ENCODE peak calls at places on chromosomes 3 and 15, in four cellular contexts. One of them, this sample, is unnamed.

GRCh38 chr15:81288040-81288439 is 35.9 kb downstream of the STARD5 start:
- DNase-seq in WTC11: no peak
- DNase-seq in HEK293T: no peak
- DNase-seq in HepG2: no peak
- DNase-seq in this sample: no peak

GRCh38 chr3:12455740-12456139 is 28.5 kb upstream of the TSEN2 start:
- DNase-seq in HepG2: no peak
- DNase-seq in HEK293T: no peak
- DNase-seq in WTC11: no peak
- DNase-seq in this sample: no peak

GRCh38 chr3:10548997-10549396 is 43.6 kb upstream of the ATP2B2 start:
- DNase-seq in HEK293T: no peak
- DNase-seq in WTC11: no peak
- DNase-seq in HepG2: no peak
- DNase-seq in this sample: no peak

GRCh38 chr15:61764981-61765380 is 295.3 kb downstream of the VPS13C start:
- DNase-seq in WTC11: no peak
- DNase-seq in HEK293T: no peak
- DNase-seq in HepG2: no peak
- DNase-seq in this sample: no peak

GRCh38 chr3:56269755-56270154 is 198.5 kb downstream of the ERC2 start:
- DNase-seq in HepG2: no peak
- DNase-seq in WTC11: no peak
- DNase-seq in HEK293T: no peak
- DNase-seq in this sample: no peak

GRCh38 chr15:35519536-35520149 is 26.3 kb downstream of the DPH6 start:
- DNase-seq in HEK293T: no peak
- DNase-seq in WTC11: no peak
- DNase-seq in HepG2: peak; percentile 45
- DNase-seq in this sample: peak; percentile 10

GRCh38 chr3:171838218-171838720 is 4.9 kb upstream of the TMEM212 start:
- DNase-seq in HepG2: peak; percentile 90
- DNase-seq in WTC11: no peak
- DNase-seq in HEK293T: no peak
- DNase-seq in this sample: no peak

GRCh38 chr15:50321680-50322079 is 33.3 kb downstream of the GABPB1 start:
- DNase-seq in HepG2: no peak
- DNase-seq in WTC11: no peak
- DNase-seq in HEK293T: no peak
- DNase-seq in this sample: no peak

GRCh38 chr3:170162630-170163029 is 18.9 kb downstream of the PHC3 start:
- DNase-seq in HEK293T: no peak
- DNase-seq in WTC11: no peak
- DNase-seq in HepG2: no peak
- DNase-seq in this sample: no peak

GRCh38 chr3:193605876-193606275 is 12.9 kb downstream of the OPA1 start:
- DNase-seq in HEK293T: peak; percentile 36
- DNase-seq in WTC11: peak; percentile 62
- DNase-seq in HepG2: peak; percentile 62
- DNase-seq in this sample: peak; percentile 86

GRCh38 chr15:82698711-82699345 is 10.8 kb downstream of the AP3B2 start:
- DNase-seq in WTC11: no peak
- DNase-seq in HEK293T: no peak
- DNase-seq in HepG2: no peak
- DNase-seq in this sample: no peak

GRCh38 chr3:68773401-68773800 is 158.9 kb downstream of the TAFA4 start:
- DNase-seq in HepG2: no peak
- DNase-seq in HEK293T: no peak
- DNase-seq in WTC11: no peak
- DNase-seq in this sample: no peak

GRCh38 chr3:126049289-126050049 is 34.5 kb downstream of the SLC41A3 start:
- DNase-seq in HepG2: peak; percentile 21
- DNase-seq in HEK293T: peak; percentile 2
- DNase-seq in WTC11: no peak
- DNase-seq in this sample: no peak

GRCh38 chr3:78878011-78878410 is 889.8 kb downstream of the ROBO1 start:
- DNase-seq in HepG2: no peak
- DNase-seq in HEK293T: no peak
- DNase-seq in WTC11: no peak
- DNase-seq in this sample: no peak

GRCh38 chr15:97502038-97502437 is 458.5 kb upstream of the ARRDC4 start:
- DNase-seq in HepG2: no peak
- DNase-seq in HEK293T: no peak
- DNase-seq in WTC11: no peak
- DNase-seq in this sample: no peak

GRCh38 chr3:10389995-10390394 is 69.1 kb upstream of the SEC13 start:
- DNase-seq in HepG2: no peak
- DNase-seq in WTC11: no peak
- DNase-seq in HEK293T: no peak
- DNase-seq in this sample: no peak

GRCh38 chr3:98977520-98977919 is 76.0 kb upstream of the DCBLD2 start:
- DNase-seq in WTC11: no peak
- DNase-seq in HEK293T: no peak
- DNase-seq in HepG2: peak; percentile 75
- DNase-seq in this sample: no peak

GRCh38 chr3:62586356-62586755 is 213.0 kb upstream of the FEZF2 start:
- DNase-seq in HEK293T: no peak
- DNase-seq in HepG2: no peak
- DNase-seq in WTC11: no peak
- DNase-seq in this sample: no peak

GRCh38 chr3:53773586-53774368 is 72.4 kb downstream of the CHDH start:
- DNase-seq in HEK293T: no peak
- DNase-seq in HepG2: no peak
- DNase-seq in WTC11: no peak
- DNase-seq in this sample: no peak

GRCh38 chr3:127706312-127706711 is 33.6 kb downstream of the ABTB1 start:
- DNase-seq in WTC11: no peak
- DNase-seq in HepG2: no peak
- DNase-seq in HEK293T: no peak
- DNase-seq in this sample: no peak

GRCh38 chr3:197137741-197138140 is 108.1 kb upstream of the MELTF start:
- DNase-seq in WTC11: no peak
- DNase-seq in HEK293T: no peak
- DNase-seq in HepG2: no peak
- DNase-seq in this sample: no peak

GRCh38 chr15:26631894-26632293 is 141.0 kb downstream of the GABRB3 start:
- DNase-seq in HEK293T: no peak
- DNase-seq in WTC11: no peak
- DNase-seq in HepG2: no peak
- DNase-seq in this sample: no peak

GRCh38 chr15:80779658-80780415 is 667 bp downstream of the CEMIP start:
- DNase-seq in HEK293T: peak; percentile 45
- DNase-seq in WTC11: peak; percentile 37
- DNase-seq in HepG2: peak; percentile 25
- DNase-seq in this sample: no peak

GRCh38 chr3:174440741-174441587 is 418.2 kb upstream of the NAALADL2 start:
- DNase-seq in HEK293T: peak; percentile 78
- DNase-seq in HepG2: peak; percentile 31
- DNase-seq in WTC11: peak; percentile 90
- DNase-seq in this sample: peak; percentile 67

GRCh38 chr15:63048986-63049665 is 6.6 kb downstream of the TPM1 start:
- DNase-seq in WTC11: peak; percentile 51
- DNase-seq in HepG2: peak; percentile 67
- DNase-seq in HEK293T: no peak
- DNase-seq in this sample: peak; percentile 30

GRCh38 chr15:41975679-41976078 is 3.3 kb upstream of the EHD4 start:
- DNase-seq in WTC11: no peak
- DNase-seq in HepG2: no peak
- DNase-seq in HEK293T: no peak
- DNase-seq in this sample: no peak

GRCh38 chr3:154776549-154777230 is 303.4 kb upstream of the MME start:
- DNase-seq in HepG2: no peak
- DNase-seq in WTC11: no peak
- DNase-seq in HEK293T: no peak
- DNase-seq in this sample: no peak

GRCh38 chr15:40115670-40116093 is 7.0 kb upstream of the BMF start:
- DNase-seq in WTC11: peak; percentile 63
- DNase-seq in HepG2: peak; percentile 54
- DNase-seq in HEK293T: no peak
- DNase-seq in this sample: no peak

GRCh38 chr3:190695225-190695624 is 167.3 kb downstream of the GMNC start:
- DNase-seq in HepG2: no peak
- DNase-seq in HEK293T: no peak
- DNase-seq in WTC11: no peak
- DNase-seq in this sample: no peak

GRCh38 chr15:98714906-98715305 is 66.6 kb downstream of the IGF1R start:
- DNase-seq in WTC11: no peak
- DNase-seq in HEK293T: no peak
- DNase-seq in HepG2: no peak
- DNase-seq in this sample: no peak

GRCh38 chr3:31319332-31319731 is 213.4 kb upstream of the STT3B start:
- DNase-seq in HepG2: no peak
- DNase-seq in HEK293T: no peak
- DNase-seq in WTC11: no peak
- DNase-seq in this sample: no peak

GRCh38 chr3:136819784-136820640 is 1.1 kb downstream of the SLC35G2 start:
- DNase-seq in HEK293T: peak; percentile 57
- DNase-seq in WTC11: peak; percentile 72
- DNase-seq in HepG2: peak; percentile 34
- DNase-seq in this sample: no peak

DNA sequence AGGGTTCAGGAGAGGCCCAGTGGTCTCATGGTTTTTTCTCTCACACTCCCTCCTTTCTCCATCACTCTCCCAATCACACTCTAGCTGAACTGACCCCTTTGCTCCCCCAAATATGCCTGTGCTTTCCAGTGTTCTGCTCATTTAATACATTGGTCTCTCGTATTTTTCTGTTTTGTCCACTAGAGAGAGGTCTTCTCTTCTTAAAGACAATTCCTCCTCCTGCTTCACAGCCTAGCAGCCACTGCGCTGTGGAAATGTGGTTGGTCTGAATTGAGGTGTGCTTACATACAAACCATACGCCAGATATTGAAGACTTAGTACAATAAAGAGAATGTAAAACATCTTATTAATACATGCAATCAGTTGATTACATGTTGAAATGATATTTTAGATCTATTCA is 60.6 kb upstream of the XCR1 start:
- DNase-seq in WTC11: no peak
- DNase-seq in HEK293T: no peak
- DNase-seq in HepG2: no peak
- DNase-seq in this sample: no peak
- TF ChIP-seq ELF4 in WTC11: no peak
- TF ChIP-seq ELF4 in HEK293T: no peak
- TF ChIP-seq ELF4 in HepG2: no peak
- TF ChIP-seq ELF4 in this sample: no peak

GRCh38 chr3:2099779-2100191 is 1.1 kb downstream of the CNTN4 start:
- DNase-seq in HepG2: no peak
- DNase-seq in WTC11: no peak
- DNase-seq in HEK293T: no peak
- DNase-seq in this sample: no peak

GRCh38 chr3:2098398-2099027 is at the start of gene CNTN4:
- DNase-seq in HEK293T: peak; percentile 89
- DNase-seq in HepG2: peak; percentile 24
- DNase-seq in WTC11: no peak
- DNase-seq in this sample: no peak

GRCh38 chr3:2096196-2096595 is 2.5 kb upstream of the CNTN4 start:
- DNase-seq in HepG2: no peak
- DNase-seq in HEK293T: no peak
- DNase-seq in WTC11: no peak
- DNase-seq in this sample: no peak

GRCh38 chr3:2097641-2098191 is 950 bp upstream of the CNTN4 start:
- DNase-seq in WTC11: no peak
- DNase-seq in HEK293T: no peak
- DNase-seq in HepG2: no peak
- DNase-seq in this sample: no peak

DNA sequence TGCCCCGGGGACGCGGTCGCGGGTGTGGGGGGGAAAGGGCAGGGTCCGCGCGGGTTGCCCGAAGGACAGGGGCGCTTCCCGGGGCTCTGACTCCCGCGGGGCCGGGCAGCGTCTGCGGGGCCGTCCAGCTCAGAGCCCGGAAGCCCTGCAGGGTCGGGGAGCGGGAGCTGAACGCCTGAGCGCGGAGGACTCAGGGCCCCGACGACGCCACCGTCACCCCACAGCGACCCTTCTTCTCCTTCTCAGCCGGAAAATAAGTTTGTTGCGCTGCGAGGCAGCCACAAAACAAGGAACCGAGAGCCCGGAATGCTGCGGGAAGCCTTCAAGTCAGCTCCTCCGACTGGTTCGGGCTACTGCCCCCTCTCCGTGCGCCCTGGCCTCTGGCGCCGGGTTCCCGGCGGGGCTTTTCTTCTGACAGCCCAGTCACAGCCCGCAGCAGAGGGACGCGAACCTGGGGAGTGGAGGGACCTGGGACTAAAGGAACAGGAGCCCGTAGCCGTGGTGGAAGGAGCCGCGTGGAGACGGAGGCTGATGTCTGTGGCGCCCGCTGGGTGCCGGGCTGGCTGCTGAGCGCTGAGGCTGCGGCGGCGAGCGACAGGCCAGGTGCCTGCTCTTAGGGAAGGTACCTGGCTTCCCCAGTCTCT is 484 bp downstream of the CNTN4 start:
- DNase-seq in WTC11: no peak
- DNase-seq in HEK293T: peak; percentile 6
- DNase-seq in HepG2: no peak
- DNase-seq in this sample: no peak
- TF ChIP-seq ELF4 in WTC11: no peak
- TF ChIP-seq ELF4 in HEK293T: no peak
- TF ChIP-seq ELF4 in HepG2: no peak
- TF ChIP-seq ELF4 in this sample: no peak

GRCh38 chr3:29643034-29643425 is 362.2 kb downstream of the RBMS3 start:
- DNase-seq in HepG2: no peak
- DNase-seq in HEK293T: no peak
- DNase-seq in WTC11: no peak
- DNase-seq in this sample: no peak
- TF ChIP-seq ELF4 in HepG2: no peak
- TF ChIP-seq ELF4 in HEK293T: no peak
- TF ChIP-seq ELF4 in WTC11: no peak
- TF ChIP-seq ELF4 in this sample: no peak

GRCh38 chr15:77811270-77811669 is 178.6 kb upstream of the LINGO1 start:
- DNase-seq in WTC11: no peak
- DNase-seq in HepG2: no peak
- DNase-seq in HEK293T: no peak
- DNase-seq in this sample: no peak

GRCh38 chr15:77817434-77817833 is 184.7 kb upstream of the LINGO1 start:
- DNase-seq in HEK293T: no peak
- DNase-seq in WTC11: no peak
- DNase-seq in HepG2: no peak
- DNase-seq in this sample: no peak

GRCh38 chr15:77818484-77819270 is 186.0 kb upstream of the LINGO1 start:
- DNase-seq in WTC11: peak; percentile 39
- DNase-seq in HEK293T: no peak
- DNase-seq in HepG2: no peak
- DNase-seq in this sample: peak; percentile 51

GRCh38 chr15:77816983-77817382 is 184.3 kb upstream of the LINGO1 start:
- DNase-seq in WTC11: peak; percentile 34
- DNase-seq in HepG2: no peak
- DNase-seq in HEK293T: no peak
- DNase-seq in this sample: no peak

GRCh38 chr15:77815015-77815414 is 182.3 kb upstream of the LINGO1 start:
- DNase-seq in HepG2: no peak
- DNase-seq in WTC11: no peak
- DNase-seq in HEK293T: no peak
- DNase-seq in this sample: no peak
- TF ChIP-seq ELF4 in HepG2: no peak
- TF ChIP-seq ELF4 in WTC11: no peak
- TF ChIP-seq ELF4 in HEK293T: no peak
- TF ChIP-seq ELF4 in this sample: no peak

This sample was measured in K562.